ENCODE peak calls at places on chromosome 18, in nine cellular contexts. R is neural progenitor cell; T is CD4-positive, alpha-beta T cell; W is heart left ventricle; F is pancreas; Z is BE2C; I is esophagus squamous epithelium; Y is Caco-2; M is retinal pigment epithelial cell. G is an unnamed sample.

GRCh38 chr18:63074987-63075404 is 244.6 kb downstream of the BCL2 start:
- DNase-seq in I (no peak), Z (peak), R (peak), F (peak), T (peak), W (peak), M (no peak), Y (peak), G (peak)

GRCh38 chr18:50158866-50159653 is 35.9 kb downstream of the MYO5B start:
- DNase-seq in F (peak), W (no peak), T (no peak), M (no peak), I (no peak), R (peak), Y (peak), Z (no peak), G (no peak)

GRCh38 chr18:55795101-55795669 is 207.2 kb upstream of the TCF4 start:
- DNase-seq in T (no peak), Z (no peak), R (no peak), F (no peak), Y (no peak), M (no peak), I (no peak), W (no peak), G (no peak)

GRCh38 chr18:50096766-50097435 is 98.0 kb downstream of the MYO5B start:
- DNase-seq in W (no peak), Y (no peak), Z (no peak), M (no peak), F (peak), I (no peak), R (no peak), T (no peak), G (no peak)

GRCh38 chr18:22694954-22695353 is 238.2 kb upstream of the RBBP8 start:
- DNase-seq in R (no peak), I (no peak), Y (no peak), M (peak), F (peak), Z (no peak), T (no peak), W (no peak), G (no peak)

GRCh38 chr18:23230688-23231087 is 95.4 kb downstream of the CABLES1 start:
- DNase-seq in W (no peak), M (no peak), Z (no peak), T (no peak), I (no peak), F (no peak), Y (no peak), R (no peak), G (no peak)

GRCh38 chr18:61643884-61644647 is 248.7 kb downstream of the RNF152 start:
- DNase-seq in M (no peak), I (no peak), R (no peak), W (no peak), Y (no peak), Z (no peak), F (no peak), T (no peak), G (no peak)

GRCh38 chr18:57437782-57438668 is 2.9 kb downstream of the ONECUT2 start:
- DNase-seq in M (peak), W (peak), T (no peak), I (no peak), Z (peak), F (peak), R (peak), Y (peak), G (no peak)

GRCh38 chr18:46849007-46849406 is 68.3 kb downstream of the PIAS2 start:
- DNase-seq in Y (no peak), W (no peak), I (no peak), T (no peak), M (no peak), R (no peak), Z (no peak), F (no peak), G (no peak)

GRCh38 chr18:59057969-59058368 is 81.7 kb upstream of the SEC11C start:
- DNase-seq in F (no peak), Y (no peak), I (no peak), T (no peak), Z (no peak), R (no peak), M (no peak), W (no peak), G (no peak)

GRCh38 chr18:9428862-9429661 is 46.3 kb upstream of the RALBP1 start:
- DNase-seq in T (no peak), I (no peak), Z (no peak), Y (no peak), R (no peak), M (no peak), F (no peak), W (no peak), G (no peak)

GRCh38 chr18:79903071-79903635 is 48.3 kb downstream of the SLC66A2 start:
- DNase-seq in M (no peak), T (no peak), F (no peak), W (peak), R (no peak), I (no peak), Z (no peak), Y (no peak), G (peak)

GRCh38 chr18:48036191-48036590 is 105.7 kb upstream of the SMAD2 start:
- DNase-seq in W (no peak), M (no peak), I (no peak), F (no peak), Z (no peak), R (no peak), T (no peak), Y (no peak), G (peak)

GRCh38 chr18:44837491-44838185 is 156.9 kb downstream of the SETBP1 start:
- DNase-seq in Y (no peak), Z (no peak), T (no peak), I (no peak), R (no peak), F (no peak), M (no peak), W (no peak), G (no peak)

GRCh38 chr18:47794725-47795447 is 135.6 kb downstream of the SMAD2 start:
- DNase-seq in T (no peak), Z (no peak), I (no peak), W (no peak), F (no peak), R (no peak), Y (no peak), M (no peak), G (no peak)

GRCh38 chr18:63257453-63257852 is 62.1 kb downstream of the BCL2 start:
- DNase-seq in W (no peak), Z (no peak), Y (no peak), I (no peak), R (no peak), M (no peak), T (no peak), F (no peak), G (no peak)

GRCh38 chr18:23706971-23707640 is 17.9 kb downstream of the LAMA3 start:
- DNase-seq in Y (no peak), W (no peak), F (no peak), T (no peak), Z (no peak), R (no peak), M (no peak), I (no peak), G (no peak)

GRCh38 chr18:60865801-60866200 is 467.4 kb upstream of the CDH20 start:
- DNase-seq in Y (no peak), I (no peak), T (no peak), M (no peak), Z (no peak), W (no peak), R (no peak), F (no peak), G (no peak)

GRCh38 chr18:22678486-22678885 is 254.6 kb upstream of the RBBP8 start:
- DNase-seq in M (no peak), T (no peak), Z (no peak), I (no peak), R (no peak), Y (no peak), W (no peak), F (no peak), G (no peak)

GRCh38 chr18:54737986-54738385 is 90.3 kb upstream of the RAB27B start:
- DNase-seq in I (no peak), T (no peak), R (no peak), W (no peak), Z (no peak), M (no peak), F (no peak), Y (no peak), G (no peak)

GRCh38 chr18:55414475-55414874 is 173.5 kb downstream of the TCF4 start:
- DNase-seq in Y (no peak), F (no peak), T (no peak), W (no peak), Z (no peak), I (no peak), R (no peak), M (no peak), G (no peak)

GRCh38 chr18:3186678-3187658 is 32.8 kb downstream of the MYOM1 start:
- DNase-seq in T (no peak), Y (peak), M (no peak), I (no peak), Z (peak), R (no peak), F (peak), W (no peak), G (no peak)

GRCh38 chr18:73258375-73259087 is 390.7 kb upstream of the NETO1 start:
- DNase-seq in R (no peak), T (no peak), I (no peak), W (no peak), Y (no peak), M (no peak), F (no peak), Z (peak), G (no peak)

GRCh38 chr18:61676763-61677434 is 215.9 kb downstream of the RNF152 start:
- DNase-seq in I (no peak), M (no peak), F (no peak), Z (no peak), R (no peak), W (no peak), Y (no peak), T (no peak), G (no peak)

GRCh38 chr18:58117685-58118403 is 73.8 kb downstream of the NEDD4L start:
- DNase-seq in Y (no peak), M (peak), Z (peak), I (no peak), W (no peak), R (no peak), T (no peak), F (peak), G (no peak)

GRCh38 chr18:66210875-66211274 is 393.0 kb downstream of the CDH19 start:
- DNase-seq in Y (no peak), R (no peak), I (no peak), F (no peak), W (no peak), M (no peak), Z (no peak), T (no peak), G (no peak)

GRCh38 chr18:21458322-21458721 is 142.2 kb downstream of the ESCO1 start:
- DNase-seq in Z (no peak), M (no peak), I (no peak), Y (no peak), F (no peak), R (no peak), W (no peak), T (no peak), G (no peak)

GRCh38 chr18:59549797-59550516 is 147.3 kb downstream of the CCBE1 start:
- DNase-seq in R (no peak), T (no peak), W (no peak), M (no peak), Z (no peak), I (no peak), Y (no peak), F (no peak), G (no peak)

GRCh38 chr18:62128157-62128556 is 58.7 kb downstream of the PIGN start:
- DNase-seq in T (no peak), Y (no peak), R (no peak), I (no peak), M (no peak), F (no peak), W (no peak), Z (no peak), G (no peak)

GRCh38 chr18:53018791-53019190 is 678.8 kb downstream of the DCC start:
- DNase-seq in Z (no peak), F (no peak), W (no peak), Y (no peak), R (peak), I (no peak), T (no peak), M (no peak), G (no peak)

GRCh38 chr18:13236411-13236810 is 17.9 kb downstream of the LDLRAD4 start:
- DNase-seq in M (no peak), F (no peak), R (no peak), T (no peak), I (no peak), Y (no peak), W (no peak), Z (no peak), G (no peak)

GRCh38 chr18:74420491-74420890 is 36.6 kb downstream of the DIPK1C start:
- DNase-seq in F (no peak), T (no peak), M (no peak), Y (no peak), W (peak), Z (no peak), I (no peak), R (no peak), G (no peak)
- TF ChIP-seq CTCF in F (no peak), T (no peak), M (no peak), Y (no peak), W (no peak), Z (no peak), I (no peak), R (no peak), G (no peak)

GRCh38 chr18:29549759-29550158 is 1372.8 kb upstream of the CDH2 start:
- DNase-seq in F (no peak), I (no peak), M (no peak), R (no peak), Y (no peak), Z (no peak), W (no peak), T (no peak), G (no peak)
- TF ChIP-seq CTCF in F (no peak), I (no peak), M (no peak), R (no peak), Y (no peak), Z (no peak), W (no peak), T (no peak), G (no peak)

GRCh38 chr18:12091742-12092141 is 1.9 kb upstream of the ANKRD62 start:
- DNase-seq in R (no peak), Y (no peak), T (no peak), W (no peak), I (no peak), M (no peak), F (peak), Z (no peak), G (no peak)

GRCh38 chr18:12093520-12094257 is at the start of gene ANKRD62:
- DNase-seq in R (peak), F (no peak), Y (no peak), I (no peak), W (no peak), T (no peak), Z (no peak), M (no peak), G (no peak)

GRCh38 chr18:12088731-12089375 is 4.8 kb upstream of the ANKRD62 start:
- DNase-seq in W (peak), Y (no peak), R (no peak), I (no peak), T (no peak), F (no peak), Z (no peak), M (no peak), G (no peak)

GRCh38 chr18:12088096-12088495 is 5.5 kb upstream of the ANKRD62 start:
- DNase-seq in W (no peak), F (no peak), Z (no peak), R (no peak), T (no peak), M (no peak), I (no peak), Y (no peak), G (no peak)

GRCh38 chr18:12092398-12093229 is 1.0 kb upstream of the ANKRD62 start:
- DNase-seq in R (peak), F (peak), T (no peak), Y (peak), M (no peak), W (no peak), I (no peak), Z (no peak), G (no peak)
- TF ChIP-seq CTCF in R (peak), F (peak), T (no peak), Y (peak), M (peak), W (peak), I (no peak), Z (no peak), G (no peak)

DNA sequence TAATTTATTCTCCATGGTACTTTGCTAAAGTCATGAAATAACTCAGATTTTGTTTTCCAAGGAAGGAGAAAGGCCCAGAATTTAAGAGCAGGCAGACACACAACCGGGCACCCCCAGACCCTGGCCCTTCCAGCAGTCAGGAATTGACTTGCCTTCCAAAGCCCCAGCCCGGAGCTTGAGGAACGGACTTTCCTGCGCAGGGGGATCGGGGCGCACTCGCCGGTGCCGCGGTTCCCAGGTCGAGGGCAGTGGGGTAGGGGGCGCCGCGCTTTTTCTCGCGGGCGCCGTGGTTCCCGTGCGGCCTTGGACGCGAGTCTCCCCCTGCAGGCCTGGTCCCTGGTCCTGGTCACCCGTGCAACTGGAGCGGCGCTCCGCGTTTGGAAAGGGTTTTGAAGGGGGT is 1.2 kb downstream of the ZNF236 start:
- DNase-seq in F (no peak), I (no peak), M (no peak), R (peak), Z (no peak), Y (no peak), W (peak), T (no peak), G (no peak)
- TF ChIP-seq CTCF in F (no peak), I (no peak), M (peak), R (peak), Z (no peak), Y (no peak), W (no peak), T (no peak), G (no peak)

G was measured in natural killer cell.